ENCODE peak calls at places on chromosome 19, in four cellular contexts. W is IMR-90, P is H1, D is mesendoderm. B is an unnamed sample.

GRCh38 chr19:55355213-55355821 is 798 bp upstream of the COX6B2 start:
- DNase-seq in D (no peak), P (no peak), W (no peak), B (no peak)

GRCh38 chr19:41264581-41265375 is 606 bp downstream of the HNRNPUL1 start:
- DNase-seq in P (no peak), W (peak; percentile 34), D (peak; percentile 71), B (peak; percentile 46)

GRCh38 chr19:50629801-50630200 is 9.9 kb downstream of the SYT3 start:
- DNase-seq in W (no peak), D (no peak), P (no peak), B (no peak)

GRCh38 chr19:49071860-49072547 is 495 bp downstream of the KCNA7 start:
- DNase-seq in D (peak; percentile 64), W (no peak), P (peak; percentile 95), B (peak; percentile 92)

GRCh38 chr19:41903161-41903953 is 20.4 kb downstream of the ARHGEF1 start:
- DNase-seq in W (no peak), D (no peak), P (no peak), B (no peak)

GRCh38 chr19:4980087-4980486 is 11.2 kb downstream of the KDM4B start:
- DNase-seq in W (no peak), D (no peak), P (no peak), B (no peak)

GRCh38 chr19:2254052-2254872 is 2.0 kb downstream of the JSRP1 start:
- DNase-seq in P (peak; percentile 93), D (peak; percentile 84), W (peak; percentile 23), B (peak; percentile 79)

GRCh38 chr19:23787106-23787505 is 28.4 kb upstream of the ZNF681 start:
- DNase-seq in W (peak; percentile 1), D (no peak), P (no peak), B (no peak)

GRCh38 chr19:5114713-5115112 is 145.8 kb downstream of the KDM4B start:
- DNase-seq in W (no peak), D (no peak), P (no peak), B (no peak)

GRCh38 chr19:54294539-54294938 is 13.6 kb upstream of the LILRB2 start:
- DNase-seq in P (no peak), W (no peak), D (no peak), B (no peak)

GRCh38 chr19:19033176-19033425 is 216 bp downstream of the SUGP2 start:
- DNase-seq in D (no peak), W (no peak), P (no peak), B (no peak)

GRCh38 chr19:50286443-50286842 is 42.7 kb downstream of the KCNC3 start:
- DNase-seq in P (no peak), W (no peak), D (no peak), B (no peak)

GRCh38 chr19:35005256-35005977 is 5.3 kb downstream of the GRAMD1A start:
- DNase-seq in P (no peak), D (no peak), W (no peak), B (no peak)

GRCh38 chr19:32246032-32246431 is 99.4 kb upstream of the ZNF507 start:
- DNase-seq in W (no peak), P (no peak), D (peak; percentile 27), B (no peak)

GRCh38 chr19:42284641-42285341 is 15.7 kb downstream of the CIC start:
- DNase-seq in P (peak; percentile 57), W (no peak), D (peak; percentile 46), B (peak; percentile 35)

GRCh38 chr19:49338691-49339363 is 3.6 kb downstream of the CD37 start:
- DNase-seq in P (peak; percentile 99), D (peak; percentile 98), W (no peak), B (peak; percentile 98)

GRCh38 chr19:18274303-18274775 is at the start of gene IQCN:
- DNase-seq in D (peak; percentile 67), W (no peak), P (no peak), B (peak; percentile 75)

GRCh38 chr19:35392742-35393350 is 22.0 kb downstream of the GPR42 start:
- DNase-seq in W (no peak), D (no peak), P (no peak), B (no peak)

GRCh38 chr19:54791476-54791875 is 11.9 kb upstream of the KIR2DL4 start:
- DNase-seq in D (no peak), P (no peak), W (no peak), B (no peak)

GRCh38 chr19:58519087-58519354 is 589 bp downstream of the ZBTB45 start:
- DNase-seq in D (peak; percentile 89), P (peak; percentile 82), W (peak; percentile 74), B (peak; percentile 80)

GRCh38 chr19:10699650-10700335 is 1.4 kb upstream of the QTRT1 start:
- DNase-seq in W (peak; percentile 54), D (peak; percentile 74), P (peak; percentile 77), B (peak; percentile 65)

GRCh38 chr19:39736088-39736487 is 1.7 kb downstream of the CLC start:
- DNase-seq in P (no peak), W (no peak), D (no peak), B (no peak)

GRCh38 chr19:42376177-42376555 is 13.9 kb downstream of the CNFN start:
- DNase-seq in W (no peak), P (no peak), D (no peak), B (no peak)

GRCh38 chr19:294819-295686 is 3.9 kb upstream of the PLPP2 start:
- DNase-seq in P (peak; percentile 91), W (peak; percentile 12), D (peak; percentile 55), B (peak; percentile 80)

GRCh38 chr19:46603195-46603637 is 2.1 kb downstream of the CALM3 start:
- DNase-seq in D (peak; percentile 38), W (no peak), P (no peak), B (no peak)

GRCh38 chr19:39195755-39196154 is 1.0 kb upstream of the NCCRP1 start:
- DNase-seq in W (no peak), D (no peak), P (no peak), B (no peak)

GRCh38 chr19:41951686-41952172 is 7.4 kb downstream of the RABAC1 start:
- DNase-seq in D (peak; percentile 86), P (peak; percentile 99), W (peak; percentile 65), B (peak; percentile 88)

GRCh38 chr19:51799998-51800848 is 5.3 kb downstream of the FPR3 start:
- DNase-seq in W (peak; percentile 60), P (no peak), D (no peak), B (no peak)

GRCh38 chr19:31253816-31254551 is 95.3 kb downstream of the TSHZ3 start:
- DNase-seq in P (no peak), D (peak; percentile 3), W (peak; percentile 47), B (no peak)

GRCh38 chr19:40741527-40742390 is 8.5 kb downstream of the ACTMAP start:
- DNase-seq in D (peak; percentile 13), P (no peak), W (no peak), B (no peak)

GRCh38 chr19:2477732-2478191 is 1.8 kb downstream of the GADD45B start:
- DNase-seq in D (no peak), P (no peak), W (peak; percentile 49), B (no peak)

GRCh38 chr19:33405491-33406461 is 32.3 kb downstream of the CEBPG start:
- DNase-seq in D (no peak), P (no peak), W (no peak), B (no peak)
- H3K56ac ChIP-seq in D (peak overlapping the region; percentile 42), P (no peak overlapping the region), W (no peak overlapping the region), B (no peak overlapping the region)

GRCh38 chr19:56814656-56815055 is 25.9 kb downstream of the PEG3 start:
- DNase-seq in P (no peak), D (no peak), W (no peak), B (no peak)
- H3K56ac ChIP-seq in P (no peak overlapping the region), D (no peak overlapping the region), W (no peak overlapping the region), B (no peak overlapping the region)

GRCh38 chr19:38149597-38149996 is 74.4 kb downstream of the DPF1 start:
- DNase-seq in D (peak; percentile 51), W (peak; percentile 22), P (no peak), B (no peak)

GRCh38 chr19:38145627-38146026 is 78.4 kb downstream of the DPF1 start:
- DNase-seq in W (no peak), D (no peak), P (no peak), B (no peak)

GRCh38 chr19:38144667-38145066 is 79.4 kb downstream of the DPF1 start:
- DNase-seq in W (no peak), P (no peak), D (no peak), B (no peak)

GRCh38 chr19:38151242-38151641 is 72.8 kb downstream of the DPF1 start:
- DNase-seq in W (no peak), D (no peak), P (no peak), B (no peak)

GRCh38 chr19:38148337-38148736 is 75.7 kb downstream of the DPF1 start:
- DNase-seq in D (no peak), P (no peak), W (no peak), B (no peak)
- H3K56ac ChIP-seq in D (no peak overlapping the region), P (no peak overlapping the region), W (no peak overlapping the region), B (no peak overlapping the region)

GRCh38 chr19:13819242-13819641 is 24.0 kb downstream of the ZSWIM4 start:
- DNase-seq in W (no peak), D (no peak), P (no peak), B (no peak)

GRCh38 chr19:13817615-13818371 is 22.6 kb downstream of the ZSWIM4 start:
- DNase-seq in P (peak; percentile 93), W (no peak), D (peak; percentile 99), B (peak; percentile 100)

GRCh38 chr19:13813147-13813546 is 17.9 kb downstream of the ZSWIM4 start:
- DNase-seq in P (no peak), W (no peak), D (no peak), B (no peak)

GRCh38 chr19:13814550-13814949 is 19.3 kb downstream of the ZSWIM4 start:
- DNase-seq in P (no peak), D (no peak), W (no peak), B (no peak)

GRCh38 chr19:13817018-13817614 is 21.9 kb downstream of the ZSWIM4 start:
- DNase-seq in P (peak; percentile 99), D (peak; percentile 94), W (no peak), B (peak; percentile 99)
- H3K56ac ChIP-seq in P (no peak overlapping the region), D (peak overlapping the region; percentile 82), W (no peak overlapping the region), B (no peak overlapping the region)

GRCh38 chr19:15643387-15643786 is 2.7 kb downstream of the CYP4F3 start:
- DNase-seq in D (no peak), P (no peak), W (no peak), B (no peak)

GRCh38 chr19:15641901-15642491 is 1.3 kb downstream of the CYP4F3 start:
- DNase-seq in P (no peak), W (no peak), D (no peak), B (no peak)

GRCh38 chr19:15640904-15641597 is 354 bp downstream of the CYP4F3 start:
- DNase-seq in W (no peak), P (no peak), D (no peak), B (no peak)

GRCh38 chr19:15644066-15644741 is 3.5 kb downstream of the CYP4F3 start:
- DNase-seq in W (no peak), D (no peak), P (no peak), B (no peak)

DNA sequence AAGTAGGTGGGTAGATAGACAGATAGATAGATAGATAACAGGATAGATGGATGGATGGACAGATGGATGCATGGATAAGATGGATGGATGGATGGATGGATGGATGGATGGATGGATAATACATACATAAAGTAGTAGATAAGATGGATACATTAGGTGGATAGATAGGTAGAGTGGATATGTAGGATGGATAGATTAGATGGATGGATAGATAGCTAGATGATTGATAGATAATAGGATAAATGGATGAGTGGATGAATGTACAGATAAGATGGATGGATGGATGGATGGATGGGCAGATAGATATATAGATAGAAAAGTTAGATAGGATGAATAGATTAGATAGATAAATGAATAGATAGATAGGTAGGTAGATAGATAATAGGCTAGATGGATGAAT is 2.1 kb downstream of the CYP4F3 start:
- DNase-seq in D (no peak), W (no peak), P (no peak), B (no peak)
- H3K56ac ChIP-seq in D (no peak overlapping the region), W (no peak overlapping the region), P (no peak overlapping the region), B (no peak overlapping the region)